ENCODE peak calls at places on chromosomes 4 and X, in ten cellular contexts. I, K, M, X, A, S, G, F, C and R are unnamed samples.

GRCh38 chrX:31272472-31272775 is 200.6 kb upstream of the FTHL17 start:
- DNase-seq in A (no peak), C (no peak), I (no peak), F (no peak), X (no peak), K (no peak), S (no peak), M (no peak), G (no peak), R (no peak)

GRCh38 chr4:70734168-70734954 is 12.6 kb downstream of the RUFY3 start:
- DNase-seq in G (no peak), A (no peak), K (no peak), F (no peak), I (peak; percentile 54), C (no peak), X (no peak), S (no peak), M (no peak), R (no peak)

GRCh38 chrX:10856797-10857196 is 236.4 kb upstream of the MID1 start:
- DNase-seq in A (no peak), M (no peak), S (no peak), I (no peak), F (no peak), G (no peak), C (no peak), K (no peak), X (no peak), R (no peak)

GRCh38 chr4:99572527-99573240 is 1.9 kb upstream of the MTTP start:
- DNase-seq in I (no peak), S (peak; percentile 18), A (no peak), M (no peak), X (no peak), C (no peak), G (no peak), F (no peak), K (no peak), R (no peak)

GRCh38 chr4:91840359-91840758 is 463.4 kb upstream of the GRID2 start:
- DNase-seq in F (peak; percentile 90), C (no peak), I (no peak), G (no peak), S (no peak), X (no peak), M (no peak), K (no peak), A (no peak), R (no peak)

GRCh38 chrX:41180194-41180902 is 95.1 kb downstream of the USP9X start:
- DNase-seq in I (peak; percentile 76), F (peak; percentile 40), G (no peak), X (no peak), M (no peak), A (no peak), C (peak; percentile 8), K (no peak), S (peak; percentile 38), R (no peak)

GRCh38 chr4:183074288-183074990 is 24.6 kb upstream of the WWC2 start:
- DNase-seq in F (no peak), G (no peak), A (no peak), X (no peak), S (no peak), M (no peak), K (no peak), I (peak; percentile 7), C (no peak), R (no peak)

GRCh38 chrX:2703991-2704369 is 12.9 kb downstream of the CD99 start:
- DNase-seq in C (no peak), X (no peak), S (no peak), A (no peak), F (no peak), I (peak; percentile 57), G (no peak), M (no peak), K (no peak), R (no peak)

GRCh38 chrX:132636080-132636479 is 147.2 kb upstream of the MBNL3 start:
- DNase-seq in K (no peak), S (no peak), F (no peak), M (no peak), I (peak; percentile 14), G (no peak), C (no peak), X (no peak), A (no peak), R (no peak)

GRCh38 chr4:180156684-180157083 is 2086.5 kb upstream of the TENM3 start:
- DNase-seq in S (no peak), I (no peak), C (no peak), G (no peak), X (no peak), F (no peak), M (no peak), A (no peak), K (no peak), R (no peak)

GRCh38 chr4:53956053-53956452 is 108.4 kb downstream of the CHIC2 start:
- DNase-seq in I (no peak), K (no peak), A (no peak), F (no peak), C (no peak), S (no peak), M (no peak), X (no peak), G (no peak), R (no peak)

GRCh38 chr4:74267998-74268606 is 40.2 kb upstream of the EPGN start:
- DNase-seq in C (no peak), M (no peak), F (peak; percentile 65), S (peak; percentile 64), G (peak; percentile 5), X (no peak), A (no peak), K (no peak), I (peak; percentile 86), R (no peak)

GRCh38 chr4:98528882-98529281 is 129.5 kb downstream of the TSPAN5 start:
- DNase-seq in F (no peak), A (no peak), M (no peak), I (no peak), S (no peak), G (no peak), K (no peak), X (no peak), C (no peak), R (no peak)

GRCh38 chr4:145566767-145567166 is 52.4 kb upstream of the MMAA start:
- DNase-seq in S (no peak), I (no peak), X (no peak), C (no peak), G (no peak), M (no peak), F (peak; percentile 26), A (no peak), K (no peak), R (peak; percentile 25)

GRCh38 chr4:1600811-1601532 is 83.1 kb downstream of the FAM53A start:
- DNase-seq in X (peak; percentile 33), F (no peak), M (no peak), I (no peak), C (no peak), S (no peak), K (peak; percentile 67), G (no peak), A (peak; percentile 43), R (peak; percentile 45)

GRCh38 chr4:121150486-121150885 is 13.6 kb downstream of the TNIP3 start:
- DNase-seq in I (no peak), K (no peak), A (no peak), X (no peak), C (no peak), G (no peak), F (no peak), M (no peak), S (no peak), R (no peak)

GRCh38 chr4:3666263-3666662 is 99.9 kb upstream of the ADRA2C start:
- DNase-seq in X (no peak), K (no peak), I (no peak), C (no peak), A (no peak), F (no peak), S (no peak), G (no peak), M (no peak), R (no peak)

GRCh38 chr4:123890889-123891288 is 494.3 kb downstream of the SPRY1 start:
- DNase-seq in F (no peak), S (no peak), K (no peak), M (no peak), I (no peak), A (no peak), X (no peak), G (no peak), C (no peak), R (no peak)

GRCh38 chr4:145945431-145946155 is 7.0 kb upstream of the ZNF827 start:
- DNase-seq in F (no peak), A (no peak), M (no peak), X (no peak), S (no peak), I (no peak), C (no peak), G (no peak), K (no peak), R (no peak)

GRCh38 chr4:87068591-87069021 is 133.8 kb downstream of the AFF1 start:
- DNase-seq in S (no peak), X (no peak), A (no peak), G (no peak), I (no peak), F (peak; percentile 91), M (no peak), C (no peak), K (no peak), R (no peak)

GRCh38 chr4:185534850-185535761 is at the start of gene PDLIM3:
- DNase-seq in M (no peak), K (peak; percentile 94), G (peak; percentile 25), A (peak; percentile 64), X (peak; percentile 88), I (peak; percentile 34), C (no peak), S (no peak), F (peak; percentile 59), R (peak; percentile 80)

GRCh38 chr4:38424171-38424871 is 239.7 kb upstream of the KLF3 start:
- DNase-seq in S (no peak), F (no peak), K (no peak), X (no peak), M (no peak), G (no peak), C (no peak), I (no peak), A (no peak), R (no peak)

GRCh38 chrX:114889454-114889853 is 128.0 kb downstream of the IL13RA2 start:
- DNase-seq in A (no peak), X (no peak), I (no peak), G (no peak), M (no peak), C (no peak), S (no peak), F (no peak), K (no peak), R (no peak)

GRCh38 chr4:144449623-144450022 is 196.3 kb upstream of the HHIP start:
- DNase-seq in F (no peak), K (no peak), X (peak; percentile 26), S (peak; percentile 80), A (no peak), I (no peak), C (no peak), G (peak; percentile 6), M (no peak), R (peak; percentile 64)

GRCh38 chrX:23634181-23634580 is 33.1 kb upstream of the PRDX4 start:
- DNase-seq in F (no peak), X (no peak), C (no peak), M (no peak), A (no peak), K (no peak), S (no peak), I (no peak), G (no peak), R (no peak)

GRCh38 chr4:16598241-16599224 is 299.9 kb downstream of the LDB2 start:
- DNase-seq in C (no peak), F (no peak), S (peak; percentile 53), X (no peak), A (no peak), G (no peak), I (peak; percentile 63), K (no peak), M (no peak), R (no peak)

GRCh38 chr4:957231-957580 is 16.2 kb downstream of the DGKQ start:
- DNase-seq in G (no peak), M (no peak), F (no peak), A (no peak), I (no peak), X (no peak), C (no peak), S (no peak), K (peak; percentile 63), R (no peak)

GRCh38 chrX:110168585-110168984 is 149.3 kb downstream of the AMMECR1 start:
- DNase-seq in M (no peak), S (peak; percentile 41), A (no peak), G (no peak), C (no peak), I (peak; percentile 80), K (no peak), X (no peak), F (no peak), R (no peak)